ENCODE peak calls at places on chromosomes 11 and 22, in eight cellular contexts. One of them, this sample, is unnamed.

GRCh38 chr11:132106336-132106982 is 736.0 kb downstream of the NTM start:
- DNase-seq in breast epithelium: no peak
- DNase-seq in HL-60: no peak
- DNase-seq in sigmoid colon: no peak
- DNase-seq in suprapubic skin: no peak
- DNase-seq in stomach: no peak
- DNase-seq in HCT116: no peak
- DNase-seq in GM23338: no peak
- DNase-seq in this sample: no peak

GRCh38 chr22:36197601-36198146 is 3.9 kb downstream of the APOL4 start:
- DNase-seq in sigmoid colon: no peak
- DNase-seq in HCT116: no peak
- DNase-seq in GM23338: peak
- DNase-seq in breast epithelium: no peak
- DNase-seq in HL-60: peak
- DNase-seq in stomach: no peak
- DNase-seq in suprapubic skin: no peak
- DNase-seq in this sample: no peak

GRCh38 chr22:32637951-32638350 is 163.3 kb downstream of the FBXO7 start:
- DNase-seq in HCT116: no peak
- DNase-seq in stomach: no peak
- DNase-seq in breast epithelium: no peak
- DNase-seq in HL-60: no peak
- DNase-seq in sigmoid colon: no peak
- DNase-seq in suprapubic skin: no peak
- DNase-seq in GM23338: no peak
- DNase-seq in this sample: no peak

GRCh38 chr11:57321996-57322880 is 2.5 kb downstream of the TNKS1BP1 start:
- DNase-seq in HL-60: no peak
- DNase-seq in stomach: peak
- DNase-seq in suprapubic skin: peak
- DNase-seq in breast epithelium: peak
- DNase-seq in HCT116: peak
- DNase-seq in sigmoid colon: peak
- DNase-seq in GM23338: peak
- DNase-seq in this sample: peak

GRCh38 chr11:209275-210121 is 2.0 kb downstream of the RIC8A start:
- DNase-seq in sigmoid colon: peak
- DNase-seq in HCT116: no peak
- DNase-seq in stomach: peak
- DNase-seq in HL-60: peak
- DNase-seq in breast epithelium: no peak
- DNase-seq in GM23338: no peak
- DNase-seq in suprapubic skin: peak
- DNase-seq in this sample: no peak

GRCh38 chr11:73350908-73351636 is 25.1 kb upstream of the RELT start:
- DNase-seq in suprapubic skin: no peak
- DNase-seq in HL-60: peak
- DNase-seq in breast epithelium: no peak
- DNase-seq in GM23338: peak
- DNase-seq in sigmoid colon: peak
- DNase-seq in HCT116: peak
- DNase-seq in stomach: peak
- DNase-seq in this sample: peak

GRCh38 chr11:37905707-37906417 is 1307.8 kb upstream of the RAG2 start:
- DNase-seq in stomach: no peak
- DNase-seq in HCT116: no peak
- DNase-seq in breast epithelium: no peak
- DNase-seq in sigmoid colon: no peak
- DNase-seq in HL-60: no peak
- DNase-seq in suprapubic skin: no peak
- DNase-seq in GM23338: peak
- DNase-seq in this sample: no peak

GRCh38 chr22:49297871-49298721 is 529.6 kb downstream of the BRD1 start:
- DNase-seq in suprapubic skin: peak
- DNase-seq in HL-60: no peak
- DNase-seq in GM23338: no peak
- DNase-seq in sigmoid colon: no peak
- DNase-seq in breast epithelium: peak
- DNase-seq in HCT116: no peak
- DNase-seq in stomach: peak
- DNase-seq in this sample: peak

GRCh38 chr22:43847376-43848289 is 14.7 kb downstream of the SULT4A1 start:
- DNase-seq in stomach: no peak
- DNase-seq in suprapubic skin: peak
- DNase-seq in HCT116: no peak
- DNase-seq in sigmoid colon: peak
- DNase-seq in GM23338: no peak
- DNase-seq in HL-60: no peak
- DNase-seq in breast epithelium: no peak
- DNase-seq in this sample: no peak

GRCh38 chr11:61791737-61792309 is 576 bp downstream of the TMEM258 start:
- DNase-seq in breast epithelium: peak
- DNase-seq in sigmoid colon: peak
- DNase-seq in suprapubic skin: peak
- DNase-seq in stomach: peak
- DNase-seq in GM23338: peak
- DNase-seq in HL-60: peak
- DNase-seq in HCT116: peak
- DNase-seq in this sample: no peak

GRCh38 chr22:25969901-25970300 is 199.4 kb upstream of the SEZ6L start:
- DNase-seq in stomach: no peak
- DNase-seq in suprapubic skin: no peak
- DNase-seq in HCT116: no peak
- DNase-seq in HL-60: no peak
- DNase-seq in breast epithelium: no peak
- DNase-seq in sigmoid colon: no peak
- DNase-seq in GM23338: no peak
- DNase-seq in this sample: no peak

GRCh38 chr22:25965331-25965730 is 203.9 kb upstream of the SEZ6L start:
- DNase-seq in suprapubic skin: no peak
- DNase-seq in GM23338: no peak
- DNase-seq in stomach: no peak
- DNase-seq in sigmoid colon: no peak
- DNase-seq in HL-60: no peak
- DNase-seq in HCT116: no peak
- DNase-seq in breast epithelium: no peak
- DNase-seq in this sample: no peak

GRCh38 chr22:25962711-25963110 is 206.6 kb upstream of the SEZ6L start:
- DNase-seq in stomach: no peak
- DNase-seq in suprapubic skin: no peak
- DNase-seq in GM23338: no peak
- DNase-seq in HCT116: no peak
- DNase-seq in HL-60: no peak
- DNase-seq in breast epithelium: no peak
- DNase-seq in sigmoid colon: no peak
- DNase-seq in this sample: no peak

GRCh38 chr22:25969286-25969685 is 200.0 kb upstream of the SEZ6L start:
- DNase-seq in HL-60: no peak
- DNase-seq in stomach: no peak
- DNase-seq in breast epithelium: no peak
- DNase-seq in sigmoid colon: no peak
- DNase-seq in GM23338: no peak
- DNase-seq in HCT116: no peak
- DNase-seq in suprapubic skin: no peak
- DNase-seq in this sample: no peak

GRCh38 chr22:25966448-25966913 is 202.8 kb upstream of the SEZ6L start:
- DNase-seq in GM23338: no peak
- DNase-seq in sigmoid colon: no peak
- DNase-seq in suprapubic skin: no peak
- DNase-seq in HL-60: no peak
- DNase-seq in breast epithelium: no peak
- DNase-seq in HCT116: no peak
- DNase-seq in stomach: no peak
- DNase-seq in this sample: no peak
- H3K4me3 ChIP-seq in GM23338: no peak
- H3K4me3 ChIP-seq in sigmoid colon: no peak
- H3K4me3 ChIP-seq in suprapubic skin: no peak
- H3K4me3 ChIP-seq in HL-60: no peak
- H3K4me3 ChIP-seq in breast epithelium: no peak
- H3K4me3 ChIP-seq in HCT116: no peak
- H3K4me3 ChIP-seq in stomach: no peak
- H3K4me3 ChIP-seq in this sample: no peak

DNA sequence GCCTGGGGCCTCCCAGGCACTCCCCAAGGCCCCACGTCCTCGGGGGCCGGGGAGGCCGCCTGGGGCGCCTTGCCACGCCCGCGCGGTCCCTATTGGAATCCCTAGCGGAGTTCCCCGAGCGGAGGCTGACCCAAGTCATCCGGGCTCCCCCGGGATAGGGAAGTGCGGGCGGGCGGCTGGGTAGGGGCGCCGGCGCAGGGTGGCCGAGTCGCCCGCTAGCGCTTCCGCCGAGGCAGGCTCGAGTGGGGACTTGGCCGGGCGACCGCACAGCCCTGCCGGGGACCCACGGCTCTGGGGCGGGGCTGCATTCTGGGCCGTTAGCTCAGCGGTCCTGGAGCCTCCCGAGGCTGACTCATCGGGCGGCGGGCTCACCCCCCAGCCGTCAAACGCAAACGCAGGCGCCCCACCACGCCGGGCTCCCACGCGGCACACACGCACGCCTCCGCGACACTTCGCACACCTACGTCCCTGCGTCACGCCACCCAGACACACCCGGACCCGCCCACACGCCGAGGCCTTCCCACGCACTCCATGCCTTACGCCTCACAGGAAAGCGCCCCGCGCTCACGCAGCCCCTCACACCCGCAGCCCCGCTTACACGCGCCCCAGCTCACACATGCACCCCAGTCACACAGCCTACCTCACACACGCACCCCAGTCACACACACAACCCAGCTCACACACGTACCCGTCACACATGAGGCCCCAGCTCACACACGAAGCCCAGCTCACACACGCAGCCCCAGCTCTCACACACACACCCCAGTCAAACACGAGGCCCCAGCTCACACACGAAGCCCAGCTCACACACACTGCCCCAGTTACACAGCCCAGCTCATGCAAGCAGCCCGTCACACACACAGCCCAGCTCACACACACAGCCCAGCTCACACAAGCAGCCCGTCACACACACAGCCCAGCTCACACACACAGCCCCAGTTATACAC is 1.1 kb downstream of the PHLDB1 start:
- DNase-seq in stomach: peak
- DNase-seq in breast epithelium: no peak
- DNase-seq in sigmoid colon: peak
- DNase-seq in HL-60: peak
- DNase-seq in HCT116: no peak
- DNase-seq in GM23338: no peak
- DNase-seq in suprapubic skin: peak
- DNase-seq in this sample: peak
- TF ChIP-seq POLR2AphosphoS5 in stomach: peak
- TF ChIP-seq POLR2AphosphoS5 in breast epithelium: peak
- TF ChIP-seq POLR2AphosphoS5 in sigmoid colon: peak
- TF ChIP-seq POLR2AphosphoS5 in HL-60: no peak
- TF ChIP-seq POLR2AphosphoS5 in HCT116: no peak
- TF ChIP-seq POLR2AphosphoS5 in GM23338: no peak
- TF ChIP-seq POLR2AphosphoS5 in suprapubic skin: no peak
- TF ChIP-seq POLR2AphosphoS5 in this sample: peak

GRCh38 chr22:28444659-28445058 is 235.0 kb downstream of the TTC28 start:
- DNase-seq in HL-60: no peak
- DNase-seq in breast epithelium: no peak
- DNase-seq in stomach: no peak
- DNase-seq in HCT116: no peak
- DNase-seq in suprapubic skin: no peak
- DNase-seq in GM23338: no peak
- DNase-seq in sigmoid colon: no peak
- DNase-seq in this sample: peak

GRCh38 chr22:28441720-28442263 is 237.8 kb downstream of the TTC28 start:
- DNase-seq in sigmoid colon: no peak
- DNase-seq in GM23338: no peak
- DNase-seq in stomach: no peak
- DNase-seq in suprapubic skin: no peak
- DNase-seq in HL-60: no peak
- DNase-seq in HCT116: no peak
- DNase-seq in breast epithelium: no peak
- DNase-seq in this sample: no peak

GRCh38 chr22:28440517-28441366 is 238.9 kb downstream of the TTC28 start:
- DNase-seq in suprapubic skin: no peak
- DNase-seq in breast epithelium: no peak
- DNase-seq in sigmoid colon: no peak
- DNase-seq in stomach: no peak
- DNase-seq in GM23338: no peak
- DNase-seq in HL-60: no peak
- DNase-seq in HCT116: no peak
- DNase-seq in this sample: no peak

GRCh38 chr22:28442264-28442950 is 237.2 kb downstream of the TTC28 start:
- DNase-seq in sigmoid colon: peak
- DNase-seq in stomach: peak
- DNase-seq in GM23338: peak
- DNase-seq in breast epithelium: peak
- DNase-seq in HCT116: peak
- DNase-seq in HL-60: peak
- DNase-seq in suprapubic skin: peak
- DNase-seq in this sample: peak

GRCh38 chr22:28442951-28443876 is 236.4 kb downstream of the TTC28 start:
- DNase-seq in breast epithelium: no peak
- DNase-seq in GM23338: peak
- DNase-seq in suprapubic skin: no peak
- DNase-seq in HCT116: no peak
- DNase-seq in sigmoid colon: peak
- DNase-seq in HL-60: peak
- DNase-seq in stomach: peak
- DNase-seq in this sample: peak
- H3K4me3 ChIP-seq in breast epithelium: peak
- H3K4me3 ChIP-seq in GM23338: peak
- H3K4me3 ChIP-seq in suprapubic skin: peak
- H3K4me3 ChIP-seq in HCT116: no peak
- H3K4me3 ChIP-seq in sigmoid colon: peak
- H3K4me3 ChIP-seq in HL-60: no peak
- H3K4me3 ChIP-seq in stomach: peak
- H3K4me3 ChIP-seq in this sample: peak

GRCh38 chr11:76639621-76640020 is 30.9 kb downstream of the LRRC32 start:
- DNase-seq in breast epithelium: no peak
- DNase-seq in stomach: no peak
- DNase-seq in GM23338: no peak
- DNase-seq in sigmoid colon: peak
- DNase-seq in HL-60: no peak
- DNase-seq in suprapubic skin: no peak
- DNase-seq in HCT116: no peak
- DNase-seq in this sample: no peak

GRCh38 chr11:76638267-76639197 is 32.0 kb downstream of the LRRC32 start:
- DNase-seq in sigmoid colon: peak
- DNase-seq in breast epithelium: no peak
- DNase-seq in GM23338: no peak
- DNase-seq in stomach: no peak
- DNase-seq in suprapubic skin: no peak
- DNase-seq in HL-60: no peak
- DNase-seq in HCT116: no peak
- DNase-seq in this sample: no peak

GRCh38 chr11:76636826-76637460 is 33.6 kb downstream of the LRRC32 start:
- DNase-seq in breast epithelium: no peak
- DNase-seq in HL-60: no peak
- DNase-seq in HCT116: no peak
- DNase-seq in stomach: no peak
- DNase-seq in GM23338: no peak
- DNase-seq in suprapubic skin: no peak
- DNase-seq in sigmoid colon: peak
- DNase-seq in this sample: no peak

GRCh38 chr11:76635991-76636520 is 34.5 kb downstream of the LRRC32 start:
- DNase-seq in GM23338: no peak
- DNase-seq in sigmoid colon: peak
- DNase-seq in stomach: no peak
- DNase-seq in suprapubic skin: no peak
- DNase-seq in HCT116: no peak
- DNase-seq in HL-60: no peak
- DNase-seq in breast epithelium: no peak
- DNase-seq in this sample: no peak

GRCh38 chr11:76637491-76638266 is 32.9 kb downstream of the LRRC32 start:
- DNase-seq in breast epithelium: no peak
- DNase-seq in GM23338: no peak
- DNase-seq in suprapubic skin: no peak
- DNase-seq in stomach: no peak
- DNase-seq in HCT116: no peak
- DNase-seq in sigmoid colon: peak
- DNase-seq in HL-60: peak
- DNase-seq in this sample: peak
- TF ChIP-seq POLR2AphosphoS5 in breast epithelium: no peak
- TF ChIP-seq POLR2AphosphoS5 in GM23338: no peak
- TF ChIP-seq POLR2AphosphoS5 in suprapubic skin: no peak
- TF ChIP-seq POLR2AphosphoS5 in stomach: no peak
- TF ChIP-seq POLR2AphosphoS5 in HCT116: no peak
- TF ChIP-seq POLR2AphosphoS5 in sigmoid colon: no peak
- TF ChIP-seq POLR2AphosphoS5 in HL-60: no peak
- TF ChIP-seq POLR2AphosphoS5 in this sample: peak

This sample was measured in upper lobe of left lung.